ENCODE peak calls at places on chromosomes 4 and X, in four cellular contexts. T is SK-N-SH, M is K562, O is WTC11. P is an unnamed sample.
A peak's percentile ranks its signal among the peaks of the same experiment; 100 is the strongest.

GRCh38 chr4:40909363-40909876 is 159.7 kb downstream of the NSUN7 start:
- DNase-seq in M (no peak), O (no peak), T (peak; percentile 73), P (no peak)

GRCh38 chr4:128908735-128909134 is 99.2 kb downstream of the JADE1 start:
- DNase-seq in M (no peak), T (no peak), O (no peak), P (no peak)

GRCh38 chr4:37693450-37694190 is 7.4 kb upstream of the RELL1 start:
- DNase-seq in M (no peak), O (no peak), T (no peak), P (no peak)

GRCh38 chrX:44483965-44484606 is 58.6 kb downstream of the FUNDC1 start:
- DNase-seq in O (no peak), T (no peak), M (peak; percentile 36), P (no peak)

GRCh38 chrX:68416592-68416991 is 16.7 kb downstream of the OPHN1 start:
- DNase-seq in T (no peak), M (no peak), O (no peak), P (no peak)

GRCh38 chr4:145473203-145473602 is 8.4 kb upstream of the SMAD1 start:
- DNase-seq in T (no peak), O (no peak), M (no peak), P (no peak)

GRCh38 chr4:67575889-67576329 is 17.4 kb downstream of the STAP1 start:
- DNase-seq in M (no peak), T (no peak), O (no peak), P (no peak)

GRCh38 chr4:3683744-3684421 is 82.3 kb upstream of the ADRA2C start:
- DNase-seq in T (no peak), M (no peak), O (peak; percentile 9), P (no peak)

GRCh38 chr4:144579411-144580020 is 66.4 kb upstream of the HHIP start:
- DNase-seq in M (no peak), O (no peak), T (no peak), P (no peak)

GRCh38 chrX:77415161-77415560 is 32.0 kb upstream of the FGF16 start:
- DNase-seq in T (no peak), O (no peak), M (no peak), P (no peak)

GRCh38 chrX:14095702-14096101 is 66.0 kb upstream of the GEMIN8 start:
- DNase-seq in O (peak; percentile 41), M (peak; percentile 28), T (peak; percentile 52), P (peak; percentile 47)

DNA sequence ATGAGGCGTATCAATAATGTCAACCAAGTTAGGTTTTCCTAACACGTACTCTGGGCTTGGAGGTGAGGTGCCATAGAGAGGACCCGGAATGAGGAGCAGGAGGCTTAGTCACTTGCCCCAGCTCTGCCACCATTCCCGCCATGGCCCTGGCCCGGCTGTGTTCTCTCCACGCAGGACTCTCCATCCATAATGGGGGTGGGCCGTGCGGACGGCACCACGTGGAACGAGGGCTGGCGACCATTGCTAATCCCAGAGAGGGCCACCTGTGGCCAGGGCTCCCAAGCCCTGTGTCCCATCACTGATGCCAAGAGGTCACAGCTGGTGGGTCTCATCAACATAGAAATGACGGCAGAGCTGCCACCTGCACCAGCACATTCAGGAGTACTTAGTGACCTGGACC is 76.4 kb downstream of the JAKMIP1 start:
- DNase-seq in M (no peak), T (no peak), O (no peak), P (no peak)
- TF ChIP-seq USF2 in M (no peak), T (no peak), O (no peak), P (no peak)

DNA sequence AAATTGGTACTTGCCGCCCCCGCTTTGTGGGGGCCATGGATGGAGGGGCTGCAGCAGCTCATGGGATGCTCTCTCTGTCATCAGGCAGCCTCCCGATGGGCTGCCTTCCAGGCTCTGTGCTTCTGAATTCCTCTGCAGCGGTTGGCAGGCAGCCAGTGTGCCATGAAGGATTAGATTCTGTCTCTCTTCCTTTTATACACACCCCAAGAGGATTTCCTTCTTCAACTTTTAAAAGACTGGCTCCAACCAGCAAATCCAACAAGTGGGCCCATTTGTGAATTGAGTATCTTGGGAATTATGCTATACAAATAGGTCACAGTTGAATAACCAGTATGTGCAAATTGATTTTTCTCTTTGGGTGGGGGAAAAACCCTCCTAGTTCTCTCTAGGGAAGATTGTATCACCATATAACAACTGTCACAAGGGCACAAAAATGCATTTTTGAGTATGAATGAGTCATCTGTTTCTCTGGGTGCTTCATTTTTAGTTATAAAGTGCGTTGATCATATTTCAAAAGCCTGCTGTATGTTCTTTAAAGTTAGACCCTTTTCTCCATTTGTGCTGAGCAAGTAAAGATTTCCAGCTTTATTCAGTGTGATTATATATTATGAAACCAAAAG is 96.8 kb upstream of the FAT1 start:
- DNase-seq in O (no peak), M (no peak), T (peak; percentile 10), P (no peak)
- TF ChIP-seq FOXJ3 in O (no peak), M (no peak), T (no peak), P (no peak)

DNA sequence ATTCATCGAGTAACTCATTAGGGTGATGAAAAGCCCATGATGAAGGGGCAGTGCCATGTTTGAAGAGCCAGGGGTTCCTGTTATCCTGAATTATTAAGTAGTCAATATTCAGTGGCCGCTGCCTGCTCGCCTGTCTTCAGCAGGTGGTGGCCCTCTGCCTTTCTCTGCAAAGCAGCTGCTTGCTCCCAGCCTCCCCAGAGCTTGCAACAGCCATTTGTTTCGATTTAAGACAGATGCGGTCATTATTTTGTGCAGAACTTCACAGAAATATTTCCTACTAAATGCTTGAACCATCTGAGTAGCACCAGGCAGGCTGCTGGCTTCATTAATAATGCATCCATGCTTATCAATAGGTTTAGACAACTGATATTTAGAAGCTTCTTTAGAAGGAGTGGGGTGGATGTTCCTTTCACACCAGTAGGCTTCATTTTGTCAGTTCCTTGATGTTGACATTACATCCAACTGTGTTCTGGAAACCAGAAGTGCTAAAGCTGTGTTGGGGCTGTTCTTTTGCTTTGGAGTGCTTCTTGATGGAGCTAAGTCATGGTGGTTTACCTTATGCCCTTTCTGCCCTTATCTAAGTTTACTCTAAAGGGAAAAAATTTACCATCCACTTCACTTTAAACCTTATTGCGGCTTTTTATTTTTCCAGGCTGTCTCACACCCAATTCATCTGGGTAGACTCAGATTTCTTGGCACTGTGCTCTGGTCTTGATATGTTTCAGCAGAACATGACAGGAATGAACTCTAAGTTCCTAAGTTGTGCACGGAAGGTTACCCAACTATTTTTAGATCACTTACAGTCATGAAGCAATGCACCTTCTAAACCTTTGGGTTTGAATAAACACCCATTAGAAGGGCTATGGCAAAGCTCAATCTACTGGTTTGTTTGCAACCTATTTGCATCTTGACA is 104.5 kb upstream of the TTC29 start:
- DNase-seq in T (no peak), O (no peak), M (no peak), P (no peak)
- TF ChIP-seq USF2 in T (no peak), O (no peak), M (no peak), P (no peak)

GRCh38 chr4:25923745-25924144 is 9.7 kb downstream of the SMIM20 start:
- DNase-seq in T (no peak), O (no peak), M (no peak), P (no peak)
- TF ChIP-seq FOXJ3 in T (no peak), O (no peak), M (no peak), P (no peak)

DNA sequence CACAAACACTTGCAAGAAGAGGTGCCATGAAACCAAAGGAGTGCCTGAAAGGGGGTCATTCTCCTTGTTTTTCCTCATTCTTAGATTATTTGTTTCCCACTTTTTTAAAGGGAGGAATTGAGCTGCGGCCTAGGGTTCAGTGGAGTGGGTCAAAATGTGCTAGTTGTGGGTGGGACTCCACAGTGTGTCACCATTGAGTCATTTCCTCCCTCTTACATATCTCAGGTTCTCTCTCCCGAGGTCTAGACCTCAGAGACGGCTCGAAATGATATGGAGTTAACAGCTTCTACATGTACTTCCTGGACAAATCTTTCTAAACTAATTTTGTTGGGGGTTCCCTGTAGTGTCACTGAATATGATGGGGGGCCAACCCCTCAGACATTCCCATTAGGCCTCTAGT is 328.4 kb upstream of the SPANXN1 start:
- DNase-seq in O (no peak), M (no peak), T (no peak), P (no peak)
- TF ChIP-seq USF2 in O (no peak), M (no peak), T (no peak), P (no peak)

DNA sequence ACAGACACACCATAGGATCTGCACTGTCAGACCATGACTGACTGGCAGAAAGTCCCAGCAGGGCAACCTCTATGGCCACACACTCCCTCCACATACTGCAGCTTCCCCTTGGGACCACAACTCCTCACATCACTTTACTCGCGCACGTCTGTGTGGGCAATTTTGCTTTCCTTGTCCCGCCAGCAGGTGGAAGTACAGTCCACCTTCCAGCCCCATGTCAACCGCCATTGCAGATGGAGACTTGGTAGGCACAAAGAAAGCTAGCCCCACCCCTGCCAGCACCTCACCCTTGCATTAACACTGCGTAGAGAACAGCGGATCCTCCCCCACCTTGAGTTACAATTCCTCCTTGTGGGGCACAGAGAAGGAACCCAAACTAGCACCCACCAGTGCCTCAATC is 74.4 kb upstream of the NAP1L2 start:
- DNase-seq in T (peak; percentile 0), M (no peak), O (peak; percentile 38), P (no peak)
- TF ChIP-seq FOXJ3 in T (no peak), M (no peak), O (no peak), P (no peak)